ENCODE peak calls at places on chromosomes 6 and 20, in nine cellular contexts. G is dorsolateral prefrontal cortex, F is thyroid gland, W is psoas muscle, V is A673, M is fibroblast of the aortic adventitia, K is BJ, A is heart right ventricle, C is transverse colon. R is an unnamed sample.

GRCh38 chr6:143701343-143702234 is 23.8 kb downstream of the PHACTR2 start:
- DNase-seq in G (no peak), F (no peak), W (no peak), V (no peak), M (peak; percentile 67), K (no peak), A (no peak), C (no peak), R (peak; percentile 42)

GRCh38 chr6:139159016-139159415 is 24.1 kb downstream of the HECA start:
- DNase-seq in G (no peak), F (no peak), W (no peak), V (no peak), M (no peak), K (no peak), A (no peak), C (no peak), R (no peak)

GRCh38 chr6:157679605-157680580 is 143.2 kb upstream of the SNX9 start:
- DNase-seq in G (no peak), F (no peak), W (no peak), V (no peak), M (no peak), K (no peak), A (no peak), C (no peak), R (no peak)

GRCh38 chr6:7883381-7883780 is 27.2 kb downstream of the TXNDC5 start:
- DNase-seq in G (no peak), F (no peak), W (no peak), V (no peak), M (no peak), K (no peak), A (no peak), C (no peak), R (no peak)

GRCh38 chr6:69584913-69585729 is 211.7 kb downstream of the LMBRD1 start:
- DNase-seq in G (peak; percentile 21), F (no peak), W (no peak), V (no peak), M (no peak), K (peak; percentile 8), A (no peak), C (no peak), R (no peak)

GRCh38 chr6:46128476-46128875 is 1.3 kb upstream of the ENPP4 start:
- DNase-seq in G (no peak), F (no peak), W (no peak), V (no peak), M (no peak), K (no peak), A (no peak), C (no peak), R (no peak)

GRCh38 chr6:107823047-107823557 is 1.0 kb downstream of the SCML4 start:
- DNase-seq in G (no peak), F (no peak), W (no peak), V (no peak), M (no peak), K (no peak), A (no peak), C (no peak), R (no peak)

GRCh38 chr6:33171096-33171888 is 21.0 kb downstream of the COL11A2 start:
- DNase-seq in G (no peak), F (no peak), W (peak; percentile 38), V (no peak), M (no peak), K (no peak), A (no peak), C (no peak), R (no peak)

GRCh38 chr20:4006640-4007039 is 8.7 kb downstream of the RNF24 start:
- DNase-seq in G (peak; percentile 76), F (peak; percentile 81), W (peak; percentile 91), V (no peak), M (peak; percentile 85), K (no peak), A (peak; percentile 63), C (no peak), R (no peak)

GRCh38 chr20:64188071-64188470 is 23.8 kb downstream of the MYT1 start:
- DNase-seq in G (no peak), F (no peak), W (no peak), V (no peak), M (no peak), K (no peak), A (no peak), C (no peak), R (no peak)

GRCh38 chr6:138545621-138545980 is 46.3 kb upstream of the NHSL1 start:
- DNase-seq in G (no peak), F (peak; percentile 18), W (peak; percentile 72), V (peak; percentile 79), M (peak; percentile 87), K (no peak), A (peak; percentile 80), C (peak; percentile 60), R (peak; percentile 56)

GRCh38 chr6:111605100-111605748 is 454 bp downstream of the TRAF3IP2 start:
- DNase-seq in G (no peak), F (peak; percentile 77), W (peak; percentile 92), V (peak; percentile 62), M (peak; percentile 98), K (peak; percentile 77), A (peak; percentile 73), C (peak; percentile 64), R (peak; percentile 93)

GRCh38 chr20:59402697-59403096 is 102.3 kb downstream of the EDN3 start:
- DNase-seq in G (no peak), F (peak; percentile 83), W (no peak), V (no peak), M (no peak), K (no peak), A (no peak), C (no peak), R (no peak)

GRCh38 chr6:167750956-167751358 is 75.8 kb upstream of the AFDN start:
- DNase-seq in G (no peak), F (peak; percentile 98), W (no peak), V (no peak), M (no peak), K (no peak), A (peak; percentile 52), C (peak; percentile 84), R (no peak)

GRCh38 chr20:6178537-6178936 is 55.7 kb upstream of the FERMT1 start:
- DNase-seq in G (no peak), F (no peak), W (no peak), V (peak; percentile 24), M (peak; percentile 63), K (no peak), A (peak; percentile 8), C (no peak), R (peak; percentile 56)

GRCh38 chr6:85429346-85429745 is 20.5 kb upstream of the NT5E start:
- DNase-seq in G (no peak), F (no peak), W (no peak), V (no peak), M (peak; percentile 62), K (no peak), A (no peak), C (no peak), R (peak; percentile 51)

GRCh38 chr6:80132942-80133517 is 26.6 kb downstream of the BCKDHB start:
- DNase-seq in G (peak; percentile 85), F (peak; percentile 62), W (no peak), V (peak; percentile 87), M (peak; percentile 81), K (no peak), A (peak; percentile 62), C (peak; percentile 80), R (peak; percentile 70)

GRCh38 chr20:32585011-32585518 is at the start of gene NOL4L:
- DNase-seq in G (no peak), F (peak; percentile 15), W (no peak), V (peak; percentile 30), M (no peak), K (no peak), A (no peak), C (no peak), R (peak; percentile 22)

GRCh38 chr20:56443654-56444540 is 24.5 kb upstream of the RTF2 start:
- DNase-seq in G (no peak), F (no peak), W (no peak), V (no peak), M (no peak), K (no peak), A (peak; percentile 26), C (no peak), R (no peak)

GRCh38 chr6:15086273-15087158 is 159.4 kb upstream of the JARID2 start:
- DNase-seq in G (no peak), F (no peak), W (no peak), V (no peak), M (no peak), K (no peak), A (no peak), C (peak; percentile 18), R (no peak)
- H3K4me3 ChIP-seq in G (no peak overlapping the region), F (no peak overlapping the region), W (no peak overlapping the region), V (no peak overlapping the region), M (no peak overlapping the region), K (no peak overlapping the region), A (no peak overlapping the region), C (no peak overlapping the region), R (no peak overlapping the region)

GRCh38 chr20:25985597-25985996 is 288.9 kb upstream of the ZNF337 start:
- DNase-seq in G (no peak), F (no peak), W (no peak), V (no peak), M (no peak), K (no peak), A (no peak), C (no peak), R (no peak)
- H3K4me3 ChIP-seq in G (no peak overlapping the region), F (no peak overlapping the region), W (no peak overlapping the region), V (no peak overlapping the region), M (no peak overlapping the region), K (no peak overlapping the region), A (no peak overlapping the region), C (no peak overlapping the region), R (no peak overlapping the region)

GRCh38 chr20:40497781-40498691 is 191.0 kb downstream of the MAFB start:
- DNase-seq in G (peak; percentile 27), F (no peak), W (peak; percentile 73), V (peak; percentile 11), M (no peak), K (no peak), A (peak; percentile 19), C (peak; percentile 10), R (no peak)
- H3K4me3 ChIP-seq in G (no peak overlapping the region), F (no peak overlapping the region), W (no peak overlapping the region), V (no peak overlapping the region), M (no peak overlapping the region), K (no peak overlapping the region), A (no peak overlapping the region), C (no peak overlapping the region), R (no peak overlapping the region)

GRCh38 chr20:61287583-61287982 is 35.5 kb downstream of the CDH4 start:
- DNase-seq in G (no peak), F (no peak), W (no peak), V (no peak), M (no peak), K (no peak), A (no peak), C (no peak), R (no peak)

GRCh38 chr20:61288331-61288784 is 36.3 kb downstream of the CDH4 start:
- DNase-seq in G (peak; percentile 31), F (no peak), W (no peak), V (no peak), M (no peak), K (no peak), A (no peak), C (no peak), R (no peak)

GRCh38 chr20:61285691-61286090 is 33.6 kb downstream of the CDH4 start:
- DNase-seq in G (no peak), F (no peak), W (no peak), V (no peak), M (no peak), K (no peak), A (no peak), C (no peak), R (no peak)

GRCh38 chr20:61284752-61285151 is 32.7 kb downstream of the CDH4 start:
- DNase-seq in G (no peak), F (no peak), W (no peak), V (no peak), M (no peak), K (no peak), A (no peak), C (no peak), R (no peak)

GRCh38 chr20:61285152-61285645 is 33.1 kb downstream of the CDH4 start:
- DNase-seq in G (no peak), F (no peak), W (no peak), V (no peak), M (no peak), K (no peak), A (no peak), C (no peak), R (no peak)
- H3K4me3 ChIP-seq in G (no peak overlapping the region), F (no peak overlapping the region), W (no peak overlapping the region), V (no peak overlapping the region), M (no peak overlapping the region), K (no peak overlapping the region), A (no peak overlapping the region), C (no peak overlapping the region), R (no peak overlapping the region)